ENCODE peak calls at places on chromosomes 3 and 15, in nine cellular contexts. R is heart right ventricle; E is non-pigmented ciliary epithelial cell; O is effector CD4-positive, alpha-beta T cell; T is GM12892; F is mucosa of descending colon; C is right cardiac atrium; D is sciatic nerve; M is T-helper 1 cell. V is an unnamed sample.

GRCh38 chr3:15899438-15899837 is 101.7 kb upstream of the ANKRD28 start:
- DNase-seq in R (no peak), E (no peak), O (no peak), T (no peak), F (no peak), C (no peak), D (no peak), M (no peak), V (no peak)

GRCh38 chr3:8336456-8336855 is 165.2 kb upstream of the LMCD1 start:
- DNase-seq in R (no peak), E (no peak), O (no peak), T (no peak), F (no peak), C (no peak), D (no peak), M (no peak), V (no peak)

GRCh38 chr15:52095597-52096262 is 16.8 kb downstream of the BCL2L10 start:
- DNase-seq in R (no peak), E (peak), O (no peak), T (no peak), F (no peak), C (no peak), D (no peak), M (no peak), V (no peak)

GRCh38 chr3:101036676-101037075 is 43.5 kb upstream of the ABI3BP start:
- DNase-seq in R (no peak), E (no peak), O (no peak), T (no peak), F (no peak), C (no peak), D (no peak), M (no peak), V (no peak)

GRCh38 chr3:168973206-168973605 is 690.3 kb downstream of the MECOM start:
- DNase-seq in R (no peak), E (no peak), O (no peak), T (no peak), F (no peak), C (no peak), D (no peak), M (no peak), V (no peak)

GRCh38 chr15:90062023-90062728 is 40.1 kb downstream of the IDH2 start:
- DNase-seq in R (peak), E (no peak), O (peak), T (no peak), F (peak), C (peak), D (no peak), M (peak), V (no peak)

GRCh38 chr3:79490165-79491028 is 277.4 kb downstream of the ROBO1 start:
- DNase-seq in R (peak), E (peak), O (no peak), T (no peak), F (peak), C (peak), D (peak), M (no peak), V (no peak)

GRCh38 chr3:172213168-172213567 is 173.8 kb downstream of the FNDC3B start:
- DNase-seq in R (no peak), E (peak), O (no peak), T (no peak), F (no peak), C (no peak), D (no peak), M (no peak), V (no peak)

GRCh38 chr3:8451696-8452095 is 49.9 kb upstream of the LMCD1 start:
- DNase-seq in R (no peak), E (no peak), O (no peak), T (no peak), F (no peak), C (no peak), D (no peak), M (no peak), V (no peak)

GRCh38 chr3:106814231-106814630 is 563.0 kb upstream of the CCDC54 start:
- DNase-seq in R (peak), E (no peak), O (no peak), T (no peak), F (no peak), C (peak), D (no peak), M (no peak), V (no peak)

GRCh38 chr15:64310036-64310435 is 45.9 kb downstream of the CSNK1G1 start:
- DNase-seq in R (no peak), E (no peak), O (no peak), T (no peak), F (no peak), C (no peak), D (no peak), M (no peak), V (no peak)

GRCh38 chr15:99564221-99565030 is 1.4 kb upstream of the MEF2A start:
- DNase-seq in R (peak), E (no peak), O (no peak), T (no peak), F (peak), C (peak), D (no peak), M (peak), V (peak)

GRCh38 chr15:64774556-64775523 is 549 bp downstream of the RBPMS2 start:
- DNase-seq in R (peak), E (no peak), O (no peak), T (no peak), F (peak), C (peak), D (no peak), M (no peak), V (no peak)

GRCh38 chr3:148211725-148212124 is 486.0 kb upstream of the AGTR1 start:
- DNase-seq in R (no peak), E (no peak), O (no peak), T (no peak), F (no peak), C (no peak), D (no peak), M (no peak), V (no peak)

GRCh38 chr3:105944721-105945120 is 75.9 kb upstream of the CBLB start:
- DNase-seq in R (no peak), E (peak), O (no peak), T (no peak), F (no peak), C (no peak), D (no peak), M (no peak), V (no peak)

GRCh38 chr3:171257251-171258179 is 202.7 kb downstream of the TNIK start:
- DNase-seq in R (no peak), E (peak), O (no peak), T (no peak), F (no peak), C (no peak), D (no peak), M (peak), V (no peak)

GRCh38 chr3:49422379-49423248 is at the start of gene AMT:
- DNase-seq in R (peak), E (no peak), O (no peak), T (no peak), F (peak), C (peak), D (no peak), M (no peak), V (no peak)

GRCh38 chr15:100463515-100463914 is 65.2 kb downstream of the CERS3 start:
- DNase-seq in R (no peak), E (no peak), O (no peak), T (no peak), F (no peak), C (no peak), D (no peak), M (no peak), V (no peak)

GRCh38 chr3:179196098-179196497 is 47.9 kb downstream of the PIK3CA start:
- DNase-seq in R (no peak), E (peak), O (no peak), T (no peak), F (no peak), C (no peak), D (no peak), M (peak), V (no peak)

GRCh38 chr3:32733631-32734229 is 48.7 kb downstream of the CNOT10 start:
- DNase-seq in R (no peak), E (no peak), O (no peak), T (no peak), F (no peak), C (no peak), D (no peak), M (peak), V (peak)

GRCh38 chr3:189369636-189370035 is 197.9 kb downstream of the TPRG1 start:
- DNase-seq in R (no peak), E (no peak), O (no peak), T (no peak), F (no peak), C (no peak), D (no peak), M (no peak), V (peak)

GRCh38 chr3:133927543-133928066 is 31.9 kb upstream of the RAB6B start:
- DNase-seq in R (peak), E (no peak), O (peak), T (peak), F (peak), C (peak), D (no peak), M (peak), V (no peak)

GRCh38 chr3:20254268-20255117 is 68.5 kb upstream of the SGO1 start:
- DNase-seq in R (no peak), E (no peak), O (no peak), T (no peak), F (no peak), C (peak), D (no peak), M (no peak), V (no peak)

GRCh38 chr3:126034481-126035361 is 49.2 kb downstream of the SLC41A3 start:
- DNase-seq in R (no peak), E (no peak), O (no peak), T (no peak), F (no peak), C (no peak), D (no peak), M (peak), V (no peak)

GRCh38 chr3:117444175-117444574 is 734.6 kb downstream of the TUSC7 start:
- DNase-seq in R (no peak), E (no peak), O (no peak), T (no peak), F (no peak), C (no peak), D (no peak), M (no peak), V (no peak)

GRCh38 chr15:96358006-96358794 is 27.7 kb downstream of the NR2F2 start:
- DNase-seq in R (no peak), E (no peak), O (no peak), T (no peak), F (no peak), C (peak), D (peak), M (no peak), V (no peak)

GRCh38 chr3:138845771-138846173 is 11.0 kb upstream of the PIK3CB start:
- DNase-seq in R (no peak), E (no peak), O (no peak), T (no peak), F (no peak), C (no peak), D (no peak), M (no peak), V (no peak)

GRCh38 chr15:76181705-76182107 is 121.9 kb downstream of the TMEM266 start:
- DNase-seq in R (no peak), E (no peak), O (no peak), T (peak), F (no peak), C (no peak), D (no peak), M (peak), V (no peak)

GRCh38 chr15:73273181-73274002 is 95.4 kb downstream of the HCN4 start:
- DNase-seq in R (peak), E (peak), O (peak), T (no peak), F (no peak), C (peak), D (no peak), M (peak), V (peak)

GRCh38 chr15:95869920-95870319 is 460.6 kb upstream of the NR2F2 start:
- DNase-seq in R (no peak), E (no peak), O (no peak), T (no peak), F (no peak), C (no peak), D (no peak), M (peak), V (no peak)

GRCh38 chr3:43512749-43513404 is 108.9 kb downstream of the ANO10 start:
- DNase-seq in R (no peak), E (no peak), O (no peak), T (no peak), F (no peak), C (no peak), D (no peak), M (no peak), V (no peak)

GRCh38 chr15:85583404-85584390 is 203.3 kb downstream of the AKAP13 start:
- DNase-seq in R (peak), E (peak), O (peak), T (no peak), F (no peak), C (peak), D (no peak), M (peak), V (no peak)

GRCh38 chr3:187773963-187774789 is 28.9 kb upstream of the BCL6 start:
- DNase-seq in R (peak), E (no peak), O (no peak), T (no peak), F (no peak), C (no peak), D (no peak), M (no peak), V (peak)

GRCh38 chr3:29605845-29606244 is 325.0 kb downstream of the RBMS3 start:
- DNase-seq in R (no peak), E (peak), O (no peak), T (no peak), F (no peak), C (no peak), D (no peak), M (no peak), V (no peak)

GRCh38 chr3:188979669-188980311 is 192.0 kb upstream of the TPRG1 start:
- DNase-seq in R (no peak), E (no peak), O (no peak), T (no peak), F (no peak), C (no peak), D (no peak), M (no peak), V (no peak)

GRCh38 chr15:68820205-68820588 is 498 bp downstream of the ANP32A start:
- DNase-seq in R (peak), E (no peak), O (peak), T (no peak), F (peak), C (peak), D (peak), M (peak), V (peak)

GRCh38 chr3:4395448-4395847 is 71.6 kb downstream of the SUMF1 start:
- DNase-seq in R (no peak), E (no peak), O (no peak), T (no peak), F (no peak), C (no peak), D (no peak), M (peak), V (no peak)

GRCh38 chr3:186067360-186068242 is 41.3 kb downstream of the ETV5 start:
- DNase-seq in R (no peak), E (no peak), O (no peak), T (no peak), F (no peak), C (no peak), D (no peak), M (peak), V (no peak)

GRCh38 chr15:30901889-30902288 is 1.8 kb upstream of the FAN1 start:
- DNase-seq in R (no peak), E (no peak), O (no peak), T (no peak), F (no peak), C (no peak), D (no peak), M (no peak), V (no peak)

GRCh38 chr3:87706176-87706575 is 352.6 kb downstream of the CGGBP1 start:
- DNase-seq in R (no peak), E (no peak), O (no peak), T (no peak), F (no peak), C (no peak), D (no peak), M (no peak), V (peak)